ENCODE peak calls at places on chromosomes 12 and 14, in six cellular contexts. One of them, this sample, is unnamed. For H3K27me3, the result is how much of the 10 kb centered on the place peaks cover.

GRCh38 chr14:103290494-103290893 is 43.5 kb upstream of the EIF5 start:
- DNase-seq in heart left ventricle: no peak
- DNase-seq in thyroid gland: no peak
- DNase-seq in fibroblast of lung: no peak
- DNase-seq in effector memory CD4-positive, alpha-beta T cell: no peak
- DNase-seq in BE2C: no peak
- DNase-seq in this sample: no peak

GRCh38 chr12:68240975-68241374 is 12.4 kb downstream of the IL22 start:
- DNase-seq in heart left ventricle: peak
- DNase-seq in thyroid gland: no peak
- DNase-seq in fibroblast of lung: peak
- DNase-seq in effector memory CD4-positive, alpha-beta T cell: no peak
- DNase-seq in BE2C: no peak
- DNase-seq in this sample: no peak

GRCh38 chr12:41681898-41682297 is 462.8 kb downstream of the GXYLT1 start:
- DNase-seq in heart left ventricle: no peak
- DNase-seq in thyroid gland: no peak
- DNase-seq in fibroblast of lung: no peak
- DNase-seq in effector memory CD4-positive, alpha-beta T cell: no peak
- DNase-seq in BE2C: no peak
- DNase-seq in this sample: peak

GRCh38 chr12:10406725-10407124 is 2.8 kb downstream of the KLRC4 start:
- DNase-seq in heart left ventricle: no peak
- DNase-seq in thyroid gland: peak
- DNase-seq in fibroblast of lung: no peak
- DNase-seq in effector memory CD4-positive, alpha-beta T cell: no peak
- DNase-seq in BE2C: no peak
- DNase-seq in this sample: no peak

GRCh38 chr14:92728781-92729364 is 19.6 kb downstream of the LGMN start:
- DNase-seq in heart left ventricle: no peak
- DNase-seq in thyroid gland: peak
- DNase-seq in fibroblast of lung: peak
- DNase-seq in effector memory CD4-positive, alpha-beta T cell: no peak
- DNase-seq in BE2C: no peak
- DNase-seq in this sample: no peak

GRCh38 chr12:873954-874353 is 75.5 kb downstream of the RAD52 start:
- DNase-seq in heart left ventricle: no peak
- DNase-seq in thyroid gland: no peak
- DNase-seq in fibroblast of lung: no peak
- DNase-seq in effector memory CD4-positive, alpha-beta T cell: no peak
- DNase-seq in BE2C: no peak
- DNase-seq in this sample: no peak

GRCh38 chr14:68667313-68667791 is 125.5 kb downstream of the ZFP36L1 start:
- DNase-seq in heart left ventricle: no peak
- DNase-seq in thyroid gland: no peak
- DNase-seq in fibroblast of lung: peak
- DNase-seq in effector memory CD4-positive, alpha-beta T cell: no peak
- DNase-seq in BE2C: no peak
- DNase-seq in this sample: no peak

GRCh38 chr12:112207397-112207924 is 82.1 kb downstream of the TRAFD1 start:
- DNase-seq in heart left ventricle: no peak
- DNase-seq in thyroid gland: no peak
- DNase-seq in fibroblast of lung: no peak
- DNase-seq in effector memory CD4-positive, alpha-beta T cell: no peak
- DNase-seq in BE2C: no peak
- DNase-seq in this sample: no peak

GRCh38 chr12:118166946-118167345 is 31.0 kb downstream of the PEBP1 start:
- DNase-seq in heart left ventricle: no peak
- DNase-seq in thyroid gland: no peak
- DNase-seq in fibroblast of lung: no peak
- DNase-seq in effector memory CD4-positive, alpha-beta T cell: no peak
- DNase-seq in BE2C: no peak
- DNase-seq in this sample: no peak

GRCh38 chr12:16526693-16527092 is 79.3 kb downstream of the LMO3 start:
- DNase-seq in heart left ventricle: no peak
- DNase-seq in thyroid gland: no peak
- DNase-seq in fibroblast of lung: peak
- DNase-seq in effector memory CD4-positive, alpha-beta T cell: no peak
- DNase-seq in BE2C: no peak
- DNase-seq in this sample: no peak

GRCh38 chr14:48008646-48009045 is 333.2 kb upstream of the MDGA2 start:
- DNase-seq in heart left ventricle: no peak
- DNase-seq in thyroid gland: no peak
- DNase-seq in fibroblast of lung: no peak
- DNase-seq in effector memory CD4-positive, alpha-beta T cell: no peak
- DNase-seq in BE2C: no peak
- DNase-seq in this sample: no peak

GRCh38 chr14:77040995-77041744 is 12.7 kb upstream of the IRF2BPL start:
- DNase-seq in heart left ventricle: peak
- DNase-seq in thyroid gland: no peak
- DNase-seq in fibroblast of lung: no peak
- DNase-seq in effector memory CD4-positive, alpha-beta T cell: peak
- DNase-seq in BE2C: no peak
- DNase-seq in this sample: no peak

GRCh38 chr12:93378373-93379310 is 917 bp downstream of the NUDT4 start:
- DNase-seq in heart left ventricle: peak
- DNase-seq in thyroid gland: peak
- DNase-seq in fibroblast of lung: peak
- DNase-seq in effector memory CD4-positive, alpha-beta T cell: peak
- DNase-seq in BE2C: peak
- DNase-seq in this sample: peak

GRCh38 chr14:105501504-105502291 is 10.7 kb downstream of the TEDC1 start:
- DNase-seq in heart left ventricle: no peak
- DNase-seq in thyroid gland: no peak
- DNase-seq in fibroblast of lung: no peak
- DNase-seq in effector memory CD4-positive, alpha-beta T cell: no peak
- DNase-seq in BE2C: no peak
- DNase-seq in this sample: peak

GRCh38 chr14:104600805-104601204 is 3.8 kb downstream of the TMEM179 start:
- DNase-seq in heart left ventricle: no peak
- DNase-seq in thyroid gland: no peak
- DNase-seq in fibroblast of lung: no peak
- DNase-seq in effector memory CD4-positive, alpha-beta T cell: no peak
- DNase-seq in BE2C: no peak
- DNase-seq in this sample: peak

GRCh38 chr12:8057839-8058238 is 8.3 kb downstream of the C3AR1 start:
- DNase-seq in heart left ventricle: no peak
- DNase-seq in thyroid gland: no peak
- DNase-seq in fibroblast of lung: no peak
- DNase-seq in effector memory CD4-positive, alpha-beta T cell: no peak
- DNase-seq in BE2C: no peak
- DNase-seq in this sample: no peak
- H3K27me3 ChIP-seq in heart left ventricle: under half
- H3K27me3 ChIP-seq in thyroid gland: under half
- H3K27me3 ChIP-seq in fibroblast of lung: under half
- H3K27me3 ChIP-seq in effector memory CD4-positive, alpha-beta T cell: under half
- H3K27me3 ChIP-seq in BE2C: under half
- H3K27me3 ChIP-seq in this sample: under half

DNA sequence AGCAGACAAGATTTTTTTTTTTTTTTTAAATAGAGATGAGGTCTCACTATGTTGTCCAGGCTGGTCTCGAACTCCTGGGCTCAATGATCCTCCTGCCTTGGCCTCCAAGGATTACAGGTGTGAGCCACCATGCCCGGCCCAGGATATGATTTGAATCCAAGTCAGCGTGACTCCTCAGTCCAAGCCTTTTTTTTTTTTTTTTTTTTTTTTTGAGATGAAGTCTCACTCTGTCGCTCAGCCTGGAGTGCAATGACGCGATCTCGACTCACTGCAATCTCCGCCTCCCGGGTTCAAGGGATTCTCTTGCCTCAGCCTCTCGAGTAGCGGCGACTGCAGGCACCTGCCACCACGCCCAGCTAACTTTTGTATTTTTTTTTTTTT is 6.9 kb downstream of the CABP1 start:
- DNase-seq in heart left ventricle: no peak
- DNase-seq in thyroid gland: no peak
- DNase-seq in fibroblast of lung: no peak
- DNase-seq in effector memory CD4-positive, alpha-beta T cell: no peak
- DNase-seq in BE2C: no peak
- DNase-seq in this sample: no peak
- H3K27me3 ChIP-seq in heart left ventricle: under half
- H3K27me3 ChIP-seq in thyroid gland: under half
- H3K27me3 ChIP-seq in fibroblast of lung: under half
- H3K27me3 ChIP-seq in effector memory CD4-positive, alpha-beta T cell: under half
- H3K27me3 ChIP-seq in BE2C: under half
- H3K27me3 ChIP-seq in this sample: under half

GRCh38 chr12:132379996-132380395 is 50.6 kb upstream of the GALNT9 start:
- DNase-seq in heart left ventricle: no peak
- DNase-seq in thyroid gland: no peak
- DNase-seq in fibroblast of lung: no peak
- DNase-seq in effector memory CD4-positive, alpha-beta T cell: no peak
- DNase-seq in BE2C: peak
- DNase-seq in this sample: no peak

GRCh38 chr12:132376464-132376830 is 47.1 kb upstream of the GALNT9 start:
- DNase-seq in heart left ventricle: no peak
- DNase-seq in thyroid gland: no peak
- DNase-seq in fibroblast of lung: no peak
- DNase-seq in effector memory CD4-positive, alpha-beta T cell: no peak
- DNase-seq in BE2C: peak
- DNase-seq in this sample: no peak

GRCh38 chr12:132377147-132377546 is 47.8 kb upstream of the GALNT9 start:
- DNase-seq in heart left ventricle: no peak
- DNase-seq in thyroid gland: no peak
- DNase-seq in fibroblast of lung: no peak
- DNase-seq in effector memory CD4-positive, alpha-beta T cell: no peak
- DNase-seq in BE2C: no peak
- DNase-seq in this sample: no peak

GRCh38 chr12:132379576-132379975 is 50.2 kb upstream of the GALNT9 start:
- DNase-seq in heart left ventricle: no peak
- DNase-seq in thyroid gland: no peak
- DNase-seq in fibroblast of lung: no peak
- DNase-seq in effector memory CD4-positive, alpha-beta T cell: no peak
- DNase-seq in BE2C: no peak
- DNase-seq in this sample: no peak

GRCh38 chr12:132380646-132381045 is 51.3 kb upstream of the GALNT9 start:
- DNase-seq in heart left ventricle: no peak
- DNase-seq in thyroid gland: no peak
- DNase-seq in fibroblast of lung: no peak
- DNase-seq in effector memory CD4-positive, alpha-beta T cell: no peak
- DNase-seq in BE2C: no peak
- DNase-seq in this sample: no peak
- H3K27me3 ChIP-seq in heart left ventricle: under half
- H3K27me3 ChIP-seq in thyroid gland: under half
- H3K27me3 ChIP-seq in fibroblast of lung: under half
- H3K27me3 ChIP-seq in effector memory CD4-positive, alpha-beta T cell: under half
- H3K27me3 ChIP-seq in BE2C: under half
- H3K27me3 ChIP-seq in this sample: under half

GRCh38 chr14:35534130-35534883 is at the start of gene INSM2:
- DNase-seq in heart left ventricle: no peak
- DNase-seq in thyroid gland: no peak
- DNase-seq in fibroblast of lung: no peak
- DNase-seq in effector memory CD4-positive, alpha-beta T cell: no peak
- DNase-seq in BE2C: no peak
- DNase-seq in this sample: no peak

GRCh38 chr14:35534884-35535793 is 1.2 kb downstream of the INSM2 start:
- DNase-seq in heart left ventricle: peak
- DNase-seq in thyroid gland: peak
- DNase-seq in fibroblast of lung: peak
- DNase-seq in effector memory CD4-positive, alpha-beta T cell: peak
- DNase-seq in BE2C: peak
- DNase-seq in this sample: peak

GRCh38 chr14:35533357-35534129 is 421 bp upstream of the INSM2 start:
- DNase-seq in heart left ventricle: peak
- DNase-seq in thyroid gland: peak
- DNase-seq in fibroblast of lung: peak
- DNase-seq in effector memory CD4-positive, alpha-beta T cell: no peak
- DNase-seq in BE2C: peak
- DNase-seq in this sample: peak

GRCh38 chr14:35532783-35533356 is 1.1 kb upstream of the INSM2 start:
- DNase-seq in heart left ventricle: no peak
- DNase-seq in thyroid gland: no peak
- DNase-seq in fibroblast of lung: no peak
- DNase-seq in effector memory CD4-positive, alpha-beta T cell: no peak
- DNase-seq in BE2C: no peak
- DNase-seq in this sample: no peak

DNA sequence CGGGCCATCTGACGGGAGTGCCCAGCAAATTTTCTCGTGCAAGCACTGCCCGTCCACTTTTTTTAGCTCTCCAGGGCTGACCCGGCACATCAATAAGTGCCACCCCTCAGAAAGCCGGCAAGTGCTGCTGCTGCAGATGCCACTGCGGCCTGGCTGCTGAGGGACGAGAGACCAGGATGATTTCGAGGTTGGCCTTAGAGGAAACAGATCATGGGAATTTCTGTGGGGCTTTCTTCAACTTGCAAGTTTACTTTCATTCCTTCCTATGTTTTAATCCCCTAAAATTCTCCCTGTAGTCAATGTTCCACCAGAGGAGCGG is 1.8 kb downstream of the INSM2 start:
- DNase-seq in heart left ventricle: no peak
- DNase-seq in thyroid gland: no peak
- DNase-seq in fibroblast of lung: no peak
- DNase-seq in effector memory CD4-positive, alpha-beta T cell: no peak
- DNase-seq in BE2C: no peak
- DNase-seq in this sample: no peak
- H3K27me3 ChIP-seq in heart left ventricle: half or more
- H3K27me3 ChIP-seq in thyroid gland: under half
- H3K27me3 ChIP-seq in fibroblast of lung: under half
- H3K27me3 ChIP-seq in effector memory CD4-positive, alpha-beta T cell: under half
- H3K27me3 ChIP-seq in BE2C: under half
- H3K27me3 ChIP-seq in this sample: half or more

This sample was measured in H7.